ENCODE peak calls at places on chromosomes 11 and 22, in four cellular contexts. U, P, H and M are unnamed samples.

GRCh38 chr11:128901655-128902514 is 10.7 kb downstream of the KCNJ5 start:
- DNase-seq in U (no peak), P (no peak), H (no peak), M (no peak)

GRCh38 chr22:43570531-43571144 is 158.8 kb downstream of the MPPED1 start:
- DNase-seq in U (no peak), P (no peak), H (no peak), M (no peak)

GRCh38 chr22:24772493-24773220 is 1.9 kb downstream of the PIWIL3 start:
- DNase-seq in U (no peak), P (no peak), H (no peak), M (no peak)

GRCh38 chr11:39965701-39966100 is 1493.8 kb downstream of the LRRC4C start:
- DNase-seq in U (no peak), P (no peak), H (no peak), M (no peak)

GRCh38 chr11:70816156-70816678 is 417.9 kb downstream of the CTTN start:
- DNase-seq in U (no peak), P (no peak), H (no peak), M (no peak)

GRCh38 chr22:48340727-48341709 is 1486.7 kb downstream of the BRD1 start:
- DNase-seq in U (no peak), P (no peak), H (no peak), M (no peak)

GRCh38 chr11:23509023-23509422 is 648.7 kb upstream of the CCDC179 start:
- DNase-seq in U (no peak), P (no peak), H (no peak), M (no peak)

GRCh38 chr11:70511345-70511744 is 113.0 kb downstream of the CTTN start:
- DNase-seq in U (no peak), P (no peak), H (no peak), M (no peak)

GRCh38 chr11:130829801-130830562 is 86.3 kb downstream of the SNX19 start:
- DNase-seq in U (peak; percentile 78), P (no peak), H (no peak), M (no peak)

GRCh38 chr11:118632577-118633318 is 25.3 kb downstream of the PHLDB1 start:
- DNase-seq in U (no peak), P (no peak), H (no peak), M (no peak)

GRCh38 chr22:40498454-40499186 is 128.2 kb downstream of the SGSM3 start:
- DNase-seq in U (no peak), P (no peak), H (no peak), M (no peak)

GRCh38 chr22:37187891-37188761 is at the start of gene C1QTNF6:
- DNase-seq in U (peak; percentile 56), P (no peak), H (no peak), M (no peak)

GRCh38 chr22:17086301-17086700 is 1.5 kb downstream of the IL17RA start:
- DNase-seq in U (no peak), P (no peak), H (peak; percentile 54), M (no peak)

GRCh38 chr11:43268161-43268560 is 43.6 kb upstream of the API5 start:
- DNase-seq in U (peak; percentile 61), P (no peak), H (no peak), M (no peak)

GRCh38 chr22:48957311-48957986 is 870.2 kb downstream of the BRD1 start:
- DNase-seq in U (no peak), P (peak; percentile 32), H (peak; percentile 77), M (peak; percentile 63)

GRCh38 chr11:66492161-66492865 is 12.1 kb downstream of the DPP3 start:
- DNase-seq in U (no peak), P (no peak), H (no peak), M (no peak)

GRCh38 chr22:35140879-35141745 is 75.2 kb downstream of the ISX start:
- DNase-seq in U (no peak), P (peak; percentile 73), H (no peak), M (no peak)

GRCh38 chr11:66011239-66011784 is 496 bp upstream of the CST6 start:
- DNase-seq in U (no peak), P (peak; percentile 40), H (no peak), M (no peak)

GRCh38 chr11:116506446-116506845 is 266.3 kb downstream of the BUD13 start:
- DNase-seq in U (no peak), P (no peak), H (peak; percentile 43), M (peak; percentile 45)

GRCh38 chr11:78656327-78656726 is 81.7 kb upstream of the NARS2 start:
- DNase-seq in U (no peak), P (no peak), H (no peak), M (no peak)

GRCh38 chr22:21961886-21962654 is 9.4 kb upstream of the PPM1F start:
- DNase-seq in U (no peak), P (no peak), H (no peak), M (no peak)

GRCh38 chr22:35258144-35258988 is 1.1 kb downstream of the HMGXB4 start:
- DNase-seq in U (no peak), P (no peak), H (no peak), M (no peak)

GRCh38 chr22:50470491-50470890 is 4.3 kb downstream of the SBF1 start:
- DNase-seq in U (no peak), P (no peak), H (no peak), M (no peak)

GRCh38 chr22:23912293-23912903 is 18.2 kb downstream of the MIF start:
- DNase-seq in U (no peak), P (no peak), H (no peak), M (peak; percentile 16)

GRCh38 chr11:116035972-116036371 is 531.8 kb upstream of the CADM1 start:
- DNase-seq in U (no peak), P (peak; percentile 6), H (no peak), M (no peak)

GRCh38 chr22:44413211-44413610 is 84.8 kb downstream of the RTL6 start:
- DNase-seq in U (no peak), P (no peak), H (no peak), M (no peak)

GRCh38 chr11:94762208-94762607 is 5.9 kb upstream of the AMOTL1 start:
- DNase-seq in U (no peak), P (no peak), H (no peak), M (no peak)

GRCh38 chr22:19035474-19036228 is 86.6 kb downstream of the DGCR2 start:
- DNase-seq in U (no peak), P (no peak), H (peak; percentile 76), M (peak; percentile 68)
- TF ChIP-seq CTCF in U (no peak), P (no peak), H (no peak), M (no peak)

GRCh38 chr11:122637538-122637937 is 18.0 kb upstream of the UBASH3B start:
- DNase-seq in U (no peak), P (no peak), H (no peak), M (no peak)

GRCh38 chr11:122632178-122632824 is 23.2 kb upstream of the UBASH3B start:
- DNase-seq in U (no peak), P (no peak), H (no peak), M (no peak)

GRCh38 chr11:122628691-122629555 is 26.6 kb upstream of the UBASH3B start:
- DNase-seq in U (peak; percentile 45), P (peak; percentile 70), H (no peak), M (no peak)

GRCh38 chr11:122634507-122634906 is 21.0 kb upstream of the UBASH3B start:
- DNase-seq in U (peak; percentile 25), P (no peak), H (peak; percentile 79), M (no peak)

DNA sequence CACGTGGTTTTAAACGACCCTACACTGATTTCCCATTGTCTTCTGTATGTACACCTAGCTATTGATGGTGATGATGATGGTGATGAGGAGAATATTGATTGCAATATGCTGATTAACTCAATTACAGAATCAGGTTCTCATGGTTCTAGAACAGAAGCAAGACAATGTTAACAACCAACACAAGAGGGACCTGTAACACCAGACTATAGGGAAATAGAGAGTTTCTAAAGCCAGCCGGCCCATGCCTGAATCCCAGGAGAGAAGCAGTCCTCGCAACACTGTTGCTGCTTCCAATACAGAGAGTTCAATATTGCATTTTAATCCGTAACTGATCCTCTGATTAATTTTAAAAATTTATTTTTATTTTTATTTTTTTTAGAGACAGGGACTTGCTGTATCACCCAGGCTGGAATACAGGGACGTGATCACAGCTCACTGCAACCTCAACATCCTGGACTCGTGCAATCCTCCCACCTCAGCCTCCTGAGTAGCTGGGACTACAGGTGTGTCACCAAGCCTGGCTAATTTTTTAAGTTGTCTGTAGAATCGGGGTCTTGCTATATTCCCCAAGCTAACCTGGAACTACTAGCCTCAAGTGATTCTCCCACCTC is 22.2 kb upstream of the UBASH3B start:
- DNase-seq in U (peak; percentile 16), P (peak; percentile 68), H (no peak), M (no peak)
- TF ChIP-seq CTCF in U (peak; percentile 65), P (peak; percentile 45), H (peak; percentile 15), M (peak; percentile 73)

DNA sequence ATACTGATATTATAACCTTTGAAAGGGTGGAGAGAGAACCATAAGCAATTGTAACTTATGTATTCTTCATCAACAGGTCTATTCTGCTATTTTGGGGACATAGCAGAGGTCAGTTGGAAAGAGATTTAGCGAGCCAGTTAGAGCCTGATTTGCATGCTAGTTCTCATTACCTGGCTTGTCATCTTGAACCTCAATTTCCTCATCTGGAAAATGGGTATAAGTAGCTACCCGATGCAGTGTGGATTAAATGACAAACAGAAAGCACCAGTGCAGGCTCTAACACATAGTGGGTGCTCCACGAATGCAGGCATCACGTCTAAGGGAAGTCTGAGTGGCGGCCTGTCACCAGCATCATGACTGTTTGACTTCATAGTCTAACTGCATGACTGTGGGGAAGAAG is 67.7 kb downstream of the LDLRAD3 start:
- DNase-seq in U (no peak), P (no peak), H (no peak), M (no peak)
- TF ChIP-seq CTCF in U (no peak), P (no peak), H (no peak), M (no peak)

GRCh38 chr11:19558189-19558986 is 154.2 kb upstream of the NAV2 start:
- DNase-seq in U (no peak), P (no peak), H (no peak), M (no peak)
- TF ChIP-seq CTCF in U (no peak), P (no peak), H (no peak), M (no peak)

GRCh38 chr11:124194696-124195418 is 11.7 kb downstream of the OR10D3 start:
- DNase-seq in U (no peak), P (peak; percentile 49), H (no peak), M (no peak)
- TF ChIP-seq CTCF in U (peak; percentile 50), P (peak; percentile 61), H (peak; percentile 58), M (peak; percentile 82)

GRCh38 chr11:3822312-3822711 is 14.0 kb downstream of the PGAP2 start:
- DNase-seq in U (no peak), P (no peak), H (no peak), M (no peak)
- TF ChIP-seq CTCF in U (no peak), P (no peak), H (no peak), M (no peak)

DNA sequence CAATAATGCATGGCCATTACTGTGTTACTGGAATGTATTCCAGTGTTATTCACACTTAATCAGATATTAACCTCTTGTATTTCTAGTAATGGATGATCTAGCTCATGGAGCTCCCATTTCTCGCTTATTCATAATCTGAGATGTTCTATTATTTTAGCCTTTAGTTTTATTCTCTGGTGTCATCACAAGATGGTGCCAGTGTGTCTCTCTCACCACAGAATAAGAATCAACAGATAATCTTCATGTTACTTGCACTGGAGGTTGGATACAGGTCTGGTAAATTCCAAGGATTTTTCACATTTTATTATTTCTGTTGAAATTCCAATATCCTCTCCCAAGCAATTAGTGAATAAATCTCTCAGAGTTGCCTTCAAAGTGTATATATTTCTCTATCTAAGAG is 74.6 kb downstream of the CASP12 start:
- DNase-seq in U (no peak), P (no peak), H (no peak), M (no peak)
- TF ChIP-seq CTCF in U (no peak), P (no peak), H (no peak), M (no peak)